ENCODE peak calls at places on chromosomes 16 and 17, in eight cellular contexts. V is tibial artery, O is GM23248, P is left lung, H is heart right ventricle, C is neural progenitor cell, F is DND-41, L is ascending aorta. X is an unnamed sample. For H3K9me3, the result is how much of the 10 kb centered on the place peaks cover.

GRCh38 chr16:633336-634050 is 2.6 kb downstream of the METTL26 start:
- DNase-seq in V (no peak), O (no peak), P (no peak), H (no peak), C (no peak), F (no peak), L (no peak), X (no peak)

GRCh38 chr17:43442711-43443110 is 41.1 kb upstream of the DHX8 start:
- DNase-seq in V (no peak), O (peak), P (no peak), H (no peak), C (no peak), F (no peak), L (no peak), X (no peak)

GRCh38 chr17:37179893-37180292 is 195.9 kb upstream of the C17orf78 start:
- DNase-seq in V (no peak), O (peak), P (no peak), H (no peak), C (no peak), F (no peak), L (no peak), X (no peak)

GRCh38 chr16:81405702-81406113 is 38.9 kb upstream of the CMIP start:
- DNase-seq in V (no peak), O (peak), P (no peak), H (no peak), C (no peak), F (no peak), L (no peak), X (peak)

GRCh38 chr17:69228576-69228975 is at the start of gene ABCA10:
- DNase-seq in V (no peak), O (peak), P (no peak), H (no peak), C (no peak), F (no peak), L (no peak), X (no peak)

GRCh38 chr16:3152273-3153076 is 17.6 kb downstream of the ZNF213 start:
- DNase-seq in V (peak), O (peak), P (peak), H (peak), C (peak), F (peak), L (peak), X (no peak)

GRCh38 chr17:17056167-17056562 is 13.9 kb downstream of the MPRIP start:
- DNase-seq in V (peak), O (peak), P (no peak), H (no peak), C (no peak), F (no peak), L (peak), X (no peak)

GRCh38 chr17:11950771-11951519 is 46.3 kb downstream of the ZNF18 start:
- DNase-seq in V (no peak), O (peak), P (no peak), H (no peak), C (no peak), F (no peak), L (no peak), X (no peak)

GRCh38 chr17:35731932-35732805 is 730 bp downstream of the RASL10B start:
- DNase-seq in V (no peak), O (peak), P (no peak), H (no peak), C (peak), F (no peak), L (peak), X (no peak)

GRCh38 chr17:1649844-1650409 is at the start of gene RILP:
- DNase-seq in V (peak), O (peak), P (peak), H (peak), C (no peak), F (peak), L (peak), X (no peak)

GRCh38 chr17:45228985-45229517 is 7.4 kb downstream of the FMNL1 start:
- DNase-seq in V (peak), O (peak), P (peak), H (peak), C (peak), F (peak), L (peak), X (no peak)

GRCh38 chr16:30948956-30949654 is at the start of gene ORAI3:
- DNase-seq in V (peak), O (peak), P (peak), H (peak), C (peak), F (no peak), L (peak), X (no peak)

GRCh38 chr17:78559749-78560368 is 17.3 kb downstream of the DNAH17 start:
- DNase-seq in V (no peak), O (no peak), P (no peak), H (no peak), C (no peak), F (no peak), L (no peak), X (no peak)

GRCh38 chr17:56708670-56709410 is 115.3 kb downstream of the NOG start:
- DNase-seq in V (no peak), O (no peak), P (no peak), H (no peak), C (no peak), F (no peak), L (no peak), X (no peak)

GRCh38 chr17:78130439-78131101 is at the start of gene TMC8:
- DNase-seq in V (peak), O (no peak), P (peak), H (peak), C (no peak), F (peak), L (no peak), X (no peak)

GRCh38 chr17:79988163-79988971 is 47.3 kb downstream of the TBC1D16 start:
- DNase-seq in V (no peak), O (peak), P (no peak), H (no peak), C (no peak), F (no peak), L (no peak), X (no peak)

GRCh38 chr17:35588196-35588920 is 1.2 kb downstream of the AP2B1 start:
- DNase-seq in V (no peak), O (peak), P (no peak), H (no peak), C (no peak), F (no peak), L (no peak), X (peak)

GRCh38 chr17:78051186-78051972 is 77.2 kb downstream of the TMC6 start:
- DNase-seq in V (no peak), O (no peak), P (no peak), H (no peak), C (no peak), F (no peak), L (no peak), X (no peak)

GRCh38 chr16:17301593-17302135 is 169.1 kb downstream of the XYLT1 start:
- DNase-seq in V (no peak), O (no peak), P (no peak), H (no peak), C (no peak), F (no peak), L (no peak), X (no peak)

GRCh38 chr17:41100081-41100480 is 1.9 kb downstream of the KRTAP4-16 start:
- DNase-seq in V (no peak), O (no peak), P (no peak), H (no peak), C (no peak), F (no peak), L (no peak), X (no peak)

GRCh38 chr17:41098476-41098875 is 534 bp upstream of the KRTAP4-8 start:
- DNase-seq in V (no peak), O (peak), P (no peak), H (no peak), C (no peak), F (no peak), L (no peak), X (peak)

GRCh38 chr17:41101586-41102259 is at the start of gene KRTAP4-16:
- DNase-seq in V (no peak), O (no peak), P (no peak), H (no peak), C (peak), F (no peak), L (no peak), X (no peak)

GRCh38 chr17:41107941-41108445 is 2.8 kb downstream of the KRTAP4-9 start:
- DNase-seq in V (no peak), O (no peak), P (no peak), H (no peak), C (no peak), F (no peak), L (no peak), X (no peak)

GRCh38 chr17:41103896-41104295 is 1.3 kb upstream of the KRTAP4-9 start:
- DNase-seq in V (no peak), O (peak), P (no peak), H (no peak), C (no peak), F (no peak), L (no peak), X (no peak)
- H3K27ac ChIP-seq in V (no peak), O (peak), P (no peak), H (no peak), C (no peak), F (no peak), L (no peak), X (peak)

DNA sequence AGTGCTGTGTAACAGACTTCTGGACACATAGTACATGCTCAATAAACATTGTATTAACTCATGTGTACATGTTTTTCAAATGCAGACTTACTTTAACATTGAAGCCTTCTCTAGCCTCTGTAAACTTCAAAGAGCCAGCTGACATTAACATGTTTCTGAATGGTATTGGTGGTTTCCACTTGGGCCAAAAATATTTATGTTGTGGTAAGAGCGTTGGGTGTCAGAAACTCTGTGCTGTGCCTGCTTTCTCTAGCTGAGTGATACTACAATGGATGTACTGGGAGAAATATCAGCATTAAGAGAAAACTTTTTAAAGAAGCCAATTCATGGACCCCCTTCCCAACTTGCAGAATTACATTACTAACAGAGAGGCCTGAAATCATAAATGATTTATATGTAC is 1951.7 kb downstream of the TP53TG3F start:
- DNase-seq in V (no peak), O (no peak), P (no peak), H (no peak), C (no peak), F (no peak), L (no peak), X (no peak)
- H3K9me3 ChIP-seq in V (under half), O (under half), P (under half), H (under half), C (under half), F (under half), L (under half), X (under half)

DNA sequence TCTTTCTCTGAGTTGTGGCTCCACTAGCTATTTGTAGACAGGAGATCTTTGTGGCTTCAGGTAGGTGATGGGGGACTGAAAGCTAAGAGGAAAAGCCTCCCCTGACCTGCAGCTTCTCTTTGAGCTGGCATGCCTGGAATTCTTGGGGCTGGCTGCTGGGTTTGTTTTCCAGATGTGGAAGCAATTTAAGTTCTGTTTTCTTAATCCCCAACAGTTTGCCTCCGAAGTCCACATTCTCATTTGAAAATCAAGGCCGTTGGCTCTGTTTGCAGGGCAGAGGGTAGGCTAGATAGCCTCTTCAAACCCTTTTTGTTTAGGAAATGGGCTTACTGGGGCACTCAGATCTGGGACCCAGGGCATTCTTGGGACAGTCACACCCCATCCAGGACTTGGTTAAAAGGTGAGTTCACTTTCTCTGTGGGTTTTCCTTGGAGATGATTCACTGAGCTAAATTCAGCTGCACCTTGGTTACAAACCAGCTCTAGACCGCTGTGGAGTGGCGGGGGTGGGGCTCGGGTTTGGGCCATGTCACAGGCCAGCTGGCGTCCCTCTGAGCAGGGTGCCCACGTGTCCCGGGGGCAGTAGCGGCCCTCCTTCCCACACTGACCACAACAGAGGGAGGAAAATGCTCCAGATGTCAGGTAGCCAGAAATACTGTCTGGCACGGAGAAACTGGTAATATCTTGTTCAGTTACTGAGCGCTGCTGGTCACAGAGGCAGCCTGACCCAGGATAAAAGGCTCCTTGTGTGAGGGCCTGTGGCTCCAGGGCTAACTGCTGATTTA is 108.5 kb downstream of the RAB11FIP4 start:
- DNase-seq in V (no peak), O (peak), P (peak), H (peak), C (peak), F (no peak), L (peak), X (no peak)
- H3K27ac ChIP-seq in V (no peak), O (no peak), P (peak), H (peak), C (peak), F (no peak), L (no peak), X (no peak)

DNA sequence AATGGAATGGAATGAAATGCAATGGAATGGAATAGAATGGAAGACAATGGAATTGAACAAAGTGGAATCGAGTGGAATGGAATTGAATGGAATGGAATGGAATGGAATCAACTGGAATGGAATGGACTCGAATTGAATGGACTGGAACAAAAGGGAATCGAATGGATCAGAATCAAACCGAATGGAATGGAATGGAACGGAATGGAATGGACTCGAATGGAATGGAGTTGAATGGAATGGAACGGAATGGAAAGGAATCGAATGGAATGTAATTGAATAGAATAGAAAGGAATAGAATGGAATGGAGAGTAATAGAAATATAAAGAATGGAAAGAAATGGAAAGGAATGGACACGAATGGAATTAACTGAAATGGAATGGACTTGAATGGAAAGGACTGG is 475.2 kb upstream of the WSB1 start:
- DNase-seq in V (no peak), O (no peak), P (no peak), H (no peak), C (peak), F (no peak), L (no peak), X (no peak)
- H3K9me3 ChIP-seq in V (under half), O (under half), P (under half), H (under half), C (half or more), F (half or more), L (under half), X (under half)

GRCh38 chr17:42409467-42410351 is 13.3 kb downstream of the CAVIN1 start:
- DNase-seq in V (peak), O (peak), P (peak), H (peak), C (no peak), F (no peak), L (peak), X (no peak)
- H3K27ac ChIP-seq in V (peak), O (peak), P (peak), H (peak), C (no peak), F (no peak), L (peak), X (peak)

GRCh38 chr16:89672177-89672941 is 14.1 kb upstream of the CDK10 start:
- DNase-seq in V (no peak), O (no peak), P (no peak), H (no peak), C (no peak), F (no peak), L (no peak), X (no peak)

DNA sequence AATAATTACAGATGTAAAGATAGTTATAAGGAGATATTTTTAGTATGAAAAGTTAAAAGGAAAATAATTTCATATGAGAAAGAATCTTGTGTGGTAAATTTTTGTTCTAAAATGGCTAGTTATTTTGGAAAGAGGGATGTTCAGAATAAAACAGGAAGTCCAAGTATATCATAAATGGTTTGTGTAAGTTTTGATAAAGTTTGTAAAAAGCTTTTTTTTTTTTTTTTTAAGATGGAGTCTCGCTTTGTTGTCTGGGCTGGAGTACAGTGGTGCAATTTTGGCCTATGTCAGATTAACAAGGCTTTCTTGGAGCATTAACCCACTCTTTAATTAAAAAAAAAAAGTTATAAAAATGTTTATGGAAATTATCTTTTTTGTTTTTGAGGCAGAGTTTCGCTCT is 8.2 kb upstream of the CDK10 start:
- DNase-seq in V (no peak), O (no peak), P (no peak), H (no peak), C (peak), F (no peak), L (no peak), X (no peak)
- H3K9me3 ChIP-seq in V (under half), O (under half), P (under half), H (under half), C (under half), F (under half), L (under half), X (under half)

GRCh38 chr16:75063549-75064082 is 53.0 kb downstream of the LDHD start:
- DNase-seq in V (no peak), O (no peak), P (no peak), H (no peak), C (no peak), F (no peak), L (no peak), X (no peak)

GRCh38 chr16:75060708-75061107 is 55.9 kb downstream of the LDHD start:
- DNase-seq in V (no peak), O (no peak), P (no peak), H (no peak), C (no peak), F (no peak), L (no peak), X (no peak)

GRCh38 chr16:75062944-75063444 is 53.6 kb downstream of the LDHD start:
- DNase-seq in V (no peak), O (no peak), P (no peak), H (no peak), C (no peak), F (no peak), L (no peak), X (no peak)

GRCh38 chr16:75062135-75062943 is 54.2 kb downstream of the LDHD start:
- DNase-seq in V (no peak), O (no peak), P (no peak), H (peak), C (no peak), F (no peak), L (no peak), X (no peak)

DNA sequence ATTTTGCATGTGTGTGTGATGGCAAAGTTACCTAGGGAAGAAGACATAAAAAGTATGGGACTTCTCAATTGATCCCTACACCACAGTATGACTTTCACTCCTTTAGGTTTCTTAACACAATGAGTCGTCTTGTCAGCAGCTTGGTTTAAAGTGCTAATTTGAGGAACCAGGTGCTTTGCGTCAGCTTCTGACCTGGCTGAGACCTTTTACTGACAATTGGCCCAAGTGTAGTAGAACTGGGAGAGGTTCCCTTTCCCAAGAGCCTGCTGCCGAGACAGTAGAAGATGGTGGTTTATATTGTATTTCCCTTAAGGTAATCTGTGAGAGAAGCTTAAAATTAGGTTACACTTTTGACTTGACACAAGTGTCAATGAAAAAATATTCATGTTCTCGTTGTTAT is 54.9 kb downstream of the LDHD start:
- DNase-seq in V (no peak), O (no peak), P (no peak), H (no peak), C (no peak), F (no peak), L (no peak), X (no peak)
- H3K27ac ChIP-seq in V (no peak), O (no peak), P (peak), H (peak), C (no peak), F (peak), L (no peak), X (no peak)

X was measured in keratinocyte.